ENCODE peak calls at places on chromosome 11, in four cellular contexts. J, H, E and Q are unnamed samples.

GRCh38 chr11:12160231-12160630 is 49.8 kb downstream of the MICAL2 start:
- DNase-seq in J (no peak), H (no peak), E (no peak), Q (no peak)

GRCh38 chr11:6406370-6406769 is 12.5 kb downstream of the APBB1 start:
- DNase-seq in J (no peak), H (no peak), E (no peak), Q (no peak)

GRCh38 chr11:44631831-44632230 is 66.4 kb downstream of the CD82 start:
- DNase-seq in J (no peak), H (no peak), E (peak; percentile 3), Q (no peak)

GRCh38 chr11:340539-341512 is 20.2 kb upstream of the IFITM3 start:
- DNase-seq in J (no peak), H (no peak), E (no peak), Q (no peak)

GRCh38 chr11:12392672-12393071 is 15.3 kb downstream of the PARVA start:
- DNase-seq in J (no peak), H (no peak), E (no peak), Q (no peak)

GRCh38 chr11:76699461-76700091 is 29.0 kb upstream of the LRRC32 start:
- DNase-seq in J (no peak), H (no peak), E (no peak), Q (no peak)

GRCh38 chr11:66315921-66316811 is 678 bp downstream of the CD248 start:
- DNase-seq in J (no peak), H (no peak), E (no peak), Q (no peak)

GRCh38 chr11:88188251-88189030 is 13.2 kb upstream of the RAB38 start:
- DNase-seq in J (peak; percentile 67), H (no peak), E (no peak), Q (no peak)

GRCh38 chr11:15074206-15075161 is 1.1 kb downstream of the CALCB start:
- DNase-seq in J (peak; percentile 93), H (peak; percentile 49), E (peak; percentile 73), Q (peak; percentile 37)

GRCh38 chr11:47314992-47315391 is 37.5 kb downstream of the MYBPC3 start:
- DNase-seq in J (no peak), H (peak; percentile 61), E (no peak), Q (no peak)

GRCh38 chr11:44007746-44008501 is 39.9 kb upstream of the ACCSL start:
- DNase-seq in J (no peak), H (peak; percentile 52), E (no peak), Q (no peak)

GRCh38 chr11:102824541-102824940 is 18.9 kb downstream of the MMP3 start:
- DNase-seq in J (no peak), H (peak; percentile 54), E (no peak), Q (peak; percentile 5)

GRCh38 chr11:120335596-120335927 is 651 bp upstream of the ARHGEF12 start:
- DNase-seq in J (no peak), H (no peak), E (no peak), Q (no peak)

GRCh38 chr11:68042219-68043028 is 3.6 kb downstream of the TCIRG1 start:
- DNase-seq in J (no peak), H (no peak), E (no peak), Q (no peak)

GRCh38 chr11:75429902-75430691 is 2.9 kb downstream of the KLHL35 start:
- DNase-seq in J (peak; percentile 81), H (peak; percentile 69), E (peak; percentile 83), Q (peak; percentile 60)

GRCh38 chr11:46240861-46241260 is 36.6 kb upstream of the CREB3L1 start:
- DNase-seq in J (no peak), H (peak; percentile 21), E (no peak), Q (no peak)

GRCh38 chr11:80309301-80309700 is 868.5 kb upstream of the TENM4 start:
- DNase-seq in J (no peak), H (no peak), E (no peak), Q (no peak)

GRCh38 chr11:29184939-29185890 is 831.6 kb downstream of the KCNA4 start:
- DNase-seq in J (no peak), H (peak; percentile 97), E (no peak), Q (no peak)

GRCh38 chr11:16194566-16194965 is 161.8 kb downstream of the SOX6 start:
- DNase-seq in J (no peak), H (peak; percentile 54), E (no peak), Q (no peak)

GRCh38 chr11:114155116-114155515 is 95.6 kb downstream of the ZBTB16 start:
- DNase-seq in J (no peak), H (no peak), E (no peak), Q (no peak)

GRCh38 chr11:10366568-10367331 is 61.9 kb downstream of the ADM start:
- DNase-seq in J (peak; percentile 65), H (peak; percentile 96), E (peak; percentile 67), Q (peak; percentile 84)

GRCh38 chr11:46361283-46362145 is 14.3 kb downstream of the DGKZ start:
- DNase-seq in J (peak; percentile 42), H (peak; percentile 54), E (peak; percentile 96), Q (peak; percentile 94)

GRCh38 chr11:61270354-61271070 is 24.6 kb downstream of the VWCE start:
- DNase-seq in J (no peak), H (peak; percentile 54), E (peak; percentile 71), Q (no peak)

GRCh38 chr11:114285599-114285998 is 10.6 kb upstream of the NNMT start:
- DNase-seq in J (no peak), H (peak; percentile 79), E (no peak), Q (no peak)

GRCh38 chr11:2091786-2092463 is 47.3 kb downstream of the IGF2 start:
- DNase-seq in J (no peak), H (no peak), E (no peak), Q (no peak)

GRCh38 chr11:85444479-85444878 is 182.7 kb downstream of the DLG2 start:
- DNase-seq in J (no peak), H (no peak), E (no peak), Q (no peak)

DNA sequence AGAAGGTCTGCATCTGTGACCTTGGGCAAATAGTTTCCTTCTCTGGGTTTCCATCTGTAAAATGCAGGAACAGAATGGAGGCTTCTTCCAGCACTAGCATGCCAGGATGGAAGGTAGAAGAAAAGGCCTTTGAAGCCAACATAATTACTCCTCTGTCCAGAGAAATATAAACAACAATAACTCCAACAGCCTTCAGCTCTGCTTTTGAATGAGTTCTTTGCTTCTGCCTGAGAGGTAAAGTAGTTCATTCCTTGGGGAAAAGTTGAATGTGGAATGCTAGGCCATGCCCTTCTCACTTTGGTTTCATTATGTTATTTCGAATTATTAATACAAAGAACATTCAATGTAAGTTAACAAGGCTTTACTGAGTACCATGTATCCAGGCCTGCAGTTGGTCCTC is 61.2 kb upstream of the BLID start:
- DNase-seq in J (no peak), H (no peak), E (no peak), Q (no peak)
- TF ChIP-seq CTCF in J (no peak), H (no peak), E (no peak), Q (no peak)

GRCh38 chr11:13465909-13466371 is 2.9 kb upstream of the BTBD10 start:
- DNase-seq in J (no peak), H (peak; percentile 53), E (no peak), Q (no peak)

GRCh38 chr11:13463779-13464290 is 813 bp upstream of the BTBD10 start:
- DNase-seq in J (no peak), H (no peak), E (no peak), Q (peak; percentile 51)

GRCh38 chr11:13462928-13463778 is at the start of gene BTBD10:
- DNase-seq in J (peak; percentile 89), H (peak; percentile 92), E (peak; percentile 95), Q (peak; percentile 94)

GRCh38 chr11:13461291-13461690 is 1.7 kb downstream of the BTBD10 start:
- DNase-seq in J (no peak), H (no peak), E (no peak), Q (no peak)

GRCh38 chr11:13462311-13462927 is 603 bp downstream of the BTBD10 start:
- DNase-seq in J (peak; percentile 76), H (peak; percentile 18), E (peak; percentile 52), Q (peak; percentile 55)
- TF ChIP-seq CTCF in J (no peak), H (peak; percentile 3), E (no peak), Q (no peak)

GRCh38 chr11:36385121-36385530 is 89.0 kb downstream of the PRR5L start:
- DNase-seq in J (no peak), H (peak; percentile 46), E (no peak), Q (no peak)
- TF ChIP-seq CTCF in J (no peak), H (no peak), E (no peak), Q (no peak)

GRCh38 chr11:34855754-34856095 is 60.5 kb downstream of the APIP start:
- DNase-seq in J (no peak), H (no peak), E (no peak), Q (no peak)
- TF ChIP-seq CTCF in J (no peak), H (no peak), E (no peak), Q (no peak)

DNA sequence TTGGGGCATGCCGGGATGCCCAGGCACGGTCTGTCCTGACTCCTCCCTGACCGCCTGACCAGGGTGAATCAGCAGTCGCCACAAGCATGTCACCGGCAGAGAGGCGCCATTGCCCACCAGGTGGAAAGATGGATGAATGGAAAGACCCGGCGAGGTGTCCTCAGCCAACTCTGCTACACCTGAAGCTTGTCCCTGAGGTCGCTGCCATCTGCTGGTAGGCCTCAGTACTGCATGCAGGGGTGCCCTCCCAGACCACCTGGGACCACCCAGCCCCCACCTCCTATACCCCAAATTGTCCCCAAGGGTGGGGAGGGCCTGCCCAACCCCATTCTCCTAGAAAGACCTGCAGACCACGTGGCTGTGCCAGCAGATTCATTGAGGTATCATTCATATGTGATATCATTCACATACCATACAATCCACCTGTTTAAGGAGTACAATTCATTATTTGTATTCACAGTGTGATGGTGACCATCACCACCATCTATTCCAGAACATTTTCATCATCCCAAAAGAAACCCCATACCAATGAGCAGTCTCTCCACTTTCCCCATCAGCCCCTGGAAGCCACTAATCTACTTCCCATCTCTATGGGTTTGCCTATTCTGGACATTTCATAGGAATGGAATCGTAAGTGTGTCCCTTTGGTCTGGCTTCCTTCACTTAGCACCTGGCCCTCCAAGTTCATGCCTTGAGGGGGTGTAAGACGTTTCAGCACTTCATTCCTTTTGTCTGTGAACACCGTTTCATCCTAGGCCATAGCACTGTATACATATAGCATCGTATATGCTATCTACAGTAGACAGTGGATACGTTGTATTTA is 17.5 kb downstream of the FGF3 start:
- DNase-seq in J (peak; percentile 85), H (no peak), E (peak; percentile 76), Q (no peak)
- TF ChIP-seq CTCF in J (peak; percentile 91), H (peak; percentile 65), E (peak; percentile 71), Q (peak; percentile 54)

DNA sequence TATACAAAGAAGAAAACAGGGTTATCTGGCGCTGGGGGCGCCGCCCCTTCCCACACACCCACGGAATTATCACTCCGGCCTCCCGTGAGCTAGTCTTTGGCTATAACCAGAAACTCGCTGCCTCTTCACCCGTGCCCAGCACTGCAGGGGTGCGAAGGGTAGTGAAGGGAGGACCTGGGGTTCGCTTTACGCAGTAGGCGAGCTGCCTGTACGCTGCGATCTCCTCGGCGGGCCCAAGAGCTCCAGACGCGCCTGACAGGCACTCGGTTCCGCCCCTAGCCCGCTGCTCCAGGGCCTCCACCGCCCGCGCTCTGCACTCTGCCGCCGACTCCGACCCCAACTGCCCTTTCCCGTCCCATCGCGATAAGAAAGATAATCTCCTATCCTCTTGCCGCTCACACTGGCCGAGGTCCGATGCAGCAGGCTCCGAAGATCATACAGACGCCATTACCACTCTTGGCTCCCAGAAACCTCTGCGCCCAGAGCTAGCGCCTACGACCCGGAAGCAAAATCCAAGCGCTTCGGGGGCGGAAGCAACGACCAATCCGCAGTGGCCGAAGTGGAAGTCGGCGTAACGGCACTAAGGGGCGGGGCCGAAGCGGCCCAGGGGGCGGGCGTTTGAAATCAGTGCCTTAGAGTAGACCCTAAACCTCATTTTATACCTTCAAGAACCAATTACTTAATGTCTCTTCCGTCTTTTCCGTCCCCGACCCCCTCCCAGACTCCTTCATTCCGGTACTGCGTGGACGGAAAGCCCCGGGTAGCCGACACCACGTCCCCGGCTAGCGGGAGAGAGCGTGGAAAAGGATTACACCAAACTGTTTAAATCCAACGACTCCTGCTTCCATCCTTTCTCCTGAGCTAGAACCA is at the start of the genes CWC15 and KDM4D:
- DNase-seq in J (peak; percentile 92), H (peak; percentile 90), E (peak; percentile 96), Q (peak; percentile 63)
- TF ChIP-seq CTCF in J (no peak), H (no peak), E (no peak), Q (no peak)